ENCODE peak calls at places on chromosome 11, in eight cellular contexts. D is fibroblast of lung, V is PC-9, I is cardiac muscle cell, E is A549, T is GM10248, Y is RWPE1, Z is neural crest cell. X is an unnamed sample.

GRCh38 chr11:45091563-45092392 is 54.7 kb upstream of the PRDM11 start:
- DNase-seq in D (peak), V (peak), I (peak), E (no peak), T (no peak), Y (no peak), Z (no peak), X (no peak)

GRCh38 chr11:114296979-114297372 is 777 bp downstream of the NNMT start:
- DNase-seq in D (no peak), V (no peak), I (no peak), E (no peak), T (no peak), Y (no peak), Z (no peak), X (no peak)

GRCh38 chr11:1935156-1936071 is 11.7 kb upstream of the MRPL23 start:
- DNase-seq in D (no peak), V (no peak), I (no peak), E (no peak), T (no peak), Y (no peak), Z (no peak), X (peak)

GRCh38 chr11:114762437-114762836 is 84.1 kb downstream of the NXPE2 start:
- DNase-seq in D (peak), V (no peak), I (peak), E (peak), T (no peak), Y (peak), Z (peak), X (peak)

GRCh38 chr11:47415949-47416472 is 7.6 kb downstream of the SLC39A13 start:
- DNase-seq in D (peak), V (peak), I (no peak), E (peak), T (no peak), Y (peak), Z (no peak), X (no peak)

GRCh38 chr11:99422581-99423434 is 402.1 kb downstream of the CNTN5 start:
- DNase-seq in D (peak), V (no peak), I (no peak), E (no peak), T (no peak), Y (no peak), Z (no peak), X (no peak)

GRCh38 chr11:116336540-116336939 is 436.2 kb downstream of the BUD13 start:
- DNase-seq in D (no peak), V (no peak), I (no peak), E (no peak), T (no peak), Y (no peak), Z (no peak), X (no peak)

GRCh38 chr11:57638005-57638760 is 11.5 kb downstream of the YPEL4 start:
- DNase-seq in D (peak), V (no peak), I (peak), E (peak), T (peak), Y (peak), Z (peak), X (peak)

GRCh38 chr11:27717377-27717776 is 17.1 kb upstream of the BDNF start:
- DNase-seq in D (peak), V (no peak), I (no peak), E (peak), T (no peak), Y (no peak), Z (no peak), X (no peak)

GRCh38 chr11:60182546-60183330 is at the start of gene MS4A6A:
- DNase-seq in D (no peak), V (no peak), I (no peak), E (no peak), T (no peak), Y (no peak), Z (no peak), X (no peak)

GRCh38 chr11:67442504-67443398 is 525 bp downstream of the CORO1B start:
- DNase-seq in D (no peak), V (no peak), I (no peak), E (no peak), T (no peak), Y (no peak), Z (no peak), X (no peak)

GRCh38 chr11:87743002-87743401 is 432.2 kb downstream of the RAB38 start:
- DNase-seq in D (no peak), V (no peak), I (peak), E (no peak), T (no peak), Y (no peak), Z (no peak), X (no peak)

GRCh38 chr11:44470849-44471248 is 94.6 kb upstream of the CD82 start:
- DNase-seq in D (no peak), V (no peak), I (peak), E (no peak), T (no peak), Y (no peak), Z (no peak), X (no peak)

GRCh38 chr11:134762248-134763029 is 350.4 kb upstream of the B3GAT1 start:
- DNase-seq in D (no peak), V (no peak), I (no peak), E (no peak), T (peak), Y (no peak), Z (no peak), X (no peak)

GRCh38 chr11:102930451-102930850 is 25.1 kb downstream of the MMP13 start:
- DNase-seq in D (no peak), V (no peak), I (no peak), E (no peak), T (no peak), Y (no peak), Z (no peak), X (no peak)

GRCh38 chr11:16012125-16012751 is 344.1 kb downstream of the SOX6 start:
- DNase-seq in D (no peak), V (no peak), I (no peak), E (no peak), T (no peak), Y (no peak), Z (no peak), X (no peak)

GRCh38 chr11:43497144-43497543 is 138.4 kb downstream of the TTC17 start:
- DNase-seq in D (no peak), V (no peak), I (no peak), E (no peak), T (no peak), Y (no peak), Z (no peak), X (no peak)

GRCh38 chr11:93543292-93543977 is at the start of gene SMCO4:
- DNase-seq in D (peak), V (peak), I (peak), E (peak), T (peak), Y (peak), Z (peak), X (peak)

GRCh38 chr11:115051938-115052590 is 373.7 kb downstream of the NXPE2 start:
- DNase-seq in D (no peak), V (no peak), I (no peak), E (no peak), T (no peak), Y (no peak), Z (no peak), X (no peak)

GRCh38 chr11:4095509-4096230 is 1.1 kb downstream of the RRM1 start:
- DNase-seq in D (peak), V (peak), I (no peak), E (peak), T (no peak), Y (peak), Z (no peak), X (no peak)
- TF ChIP-seq CTCF in D (no peak), V (no peak), I (no peak), E (no peak), T (no peak), Y (no peak), Z (peak), X (no peak)

GRCh38 chr11:90594658-90595057 is 371.8 kb upstream of the CHORDC1 start:
- DNase-seq in D (no peak), V (no peak), I (peak), E (no peak), T (no peak), Y (no peak), Z (no peak), X (no peak)
- TF ChIP-seq CTCF in D (no peak), V (no peak), I (no peak), E (no peak), T (no peak), Y (no peak), Z (no peak), X (no peak)

GRCh38 chr11:65809496-65809895 is 22.6 kb downstream of the OVOL1 start:
- DNase-seq in D (no peak), V (no peak), I (no peak), E (no peak), T (no peak), Y (no peak), Z (no peak), X (no peak)

GRCh38 chr11:65806972-65807371 is 20.1 kb downstream of the OVOL1 start:
- DNase-seq in D (no peak), V (no peak), I (no peak), E (no peak), T (no peak), Y (no peak), Z (no peak), X (no peak)

GRCh38 chr11:65811764-65812475 is 21.8 kb upstream of the SNX32 start:
- DNase-seq in D (no peak), V (no peak), I (no peak), E (no peak), T (no peak), Y (no peak), Z (no peak), X (no peak)

GRCh38 chr11:65808744-65809341 is 22.0 kb downstream of the OVOL1 start:
- DNase-seq in D (no peak), V (no peak), I (no peak), E (no peak), T (no peak), Y (no peak), Z (no peak), X (no peak)

GRCh38 chr11:65810046-65810868 is 23.4 kb downstream of the OVOL1 start:
- DNase-seq in D (no peak), V (no peak), I (no peak), E (no peak), T (no peak), Y (no peak), Z (no peak), X (no peak)
- TF ChIP-seq CTCF in D (no peak), V (no peak), I (no peak), E (no peak), T (no peak), Y (no peak), Z (no peak), X (no peak)

GRCh38 chr11:126352163-126352562 is 3.3 kb upstream of the ST3GAL4 start:
- DNase-seq in D (no peak), V (no peak), I (no peak), E (no peak), T (no peak), Y (no peak), Z (no peak), X (no peak)
- TF ChIP-seq CTCF in D (no peak), V (no peak), I (no peak), E (no peak), T (no peak), Y (no peak), Z (no peak), X (no peak)

GRCh38 chr11:69436041-69436982 is 45.2 kb upstream of the LINC01488 start:
- DNase-seq in D (no peak), V (no peak), I (no peak), E (no peak), T (no peak), Y (no peak), Z (no peak), X (no peak)

GRCh38 chr11:69435161-69435990 is 46.1 kb upstream of the LINC01488 start:
- DNase-seq in D (no peak), V (no peak), I (no peak), E (no peak), T (no peak), Y (no peak), Z (no peak), X (no peak)

GRCh38 chr11:69438286-69438920 is 43.1 kb upstream of the LINC01488 start:
- DNase-seq in D (no peak), V (no peak), I (no peak), E (no peak), T (no peak), Y (no peak), Z (no peak), X (no peak)

GRCh38 chr11:69437876-69438205 is 43.6 kb upstream of the LINC01488 start:
- DNase-seq in D (no peak), V (no peak), I (no peak), E (no peak), T (no peak), Y (no peak), Z (no peak), X (no peak)

GRCh38 chr11:69437001-69437875 is 44.2 kb upstream of the LINC01488 start:
- DNase-seq in D (peak), V (peak), I (peak), E (peak), T (no peak), Y (peak), Z (no peak), X (peak)
- TF ChIP-seq CTCF in D (no peak), V (peak), I (no peak), E (no peak), T (no peak), Y (no peak), Z (no peak), X (peak)

DNA sequence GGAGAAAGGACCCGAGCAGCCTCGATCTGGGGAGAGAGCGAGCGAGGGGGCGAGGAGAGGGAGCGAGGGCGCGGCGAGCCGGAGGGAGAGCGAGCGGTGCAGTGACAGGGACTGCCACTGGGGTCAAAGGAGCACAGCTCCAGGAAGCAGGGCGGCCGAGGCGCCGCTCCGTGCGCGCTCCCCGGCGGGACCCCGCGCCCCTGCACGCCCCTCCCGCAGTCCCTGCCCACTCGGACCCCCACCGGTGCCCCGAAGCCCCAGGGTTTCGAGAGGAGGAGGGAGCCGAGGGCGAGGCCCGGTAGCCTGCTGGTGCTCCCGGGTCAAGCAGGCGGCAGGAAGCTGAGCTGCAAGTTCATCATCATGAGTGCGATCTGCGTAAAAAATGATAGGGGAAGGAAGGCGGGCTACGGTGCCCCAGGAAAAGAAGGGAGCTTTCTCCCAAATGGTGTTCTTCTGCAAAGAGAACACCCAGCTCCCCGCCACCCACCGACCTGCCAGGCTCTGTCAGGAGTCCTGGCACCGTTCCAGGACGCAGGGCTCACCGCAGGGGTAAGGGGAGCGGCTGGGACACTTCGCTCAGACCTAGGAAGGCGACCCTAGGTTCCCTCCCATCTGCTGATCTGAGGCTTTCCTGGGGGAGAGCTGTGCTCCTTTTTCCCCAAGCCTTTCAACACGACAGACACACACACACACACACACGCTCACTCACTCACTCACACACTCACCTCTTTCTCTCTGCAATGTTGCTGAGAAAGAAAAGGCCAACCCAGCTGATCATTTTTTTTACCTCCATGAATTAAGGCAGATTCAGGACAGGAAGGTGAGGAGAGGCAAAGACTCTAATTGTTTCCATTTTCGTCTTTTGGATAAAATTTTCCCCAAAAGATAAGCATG is at the start of gene MPPED2:
- DNase-seq in D (no peak), V (no peak), I (peak), E (peak), T (peak), Y (peak), Z (peak), X (peak)
- TF ChIP-seq CTCF in D (no peak), V (no peak), I (no peak), E (peak), T (peak), Y (no peak), Z (peak), X (peak)

DNA sequence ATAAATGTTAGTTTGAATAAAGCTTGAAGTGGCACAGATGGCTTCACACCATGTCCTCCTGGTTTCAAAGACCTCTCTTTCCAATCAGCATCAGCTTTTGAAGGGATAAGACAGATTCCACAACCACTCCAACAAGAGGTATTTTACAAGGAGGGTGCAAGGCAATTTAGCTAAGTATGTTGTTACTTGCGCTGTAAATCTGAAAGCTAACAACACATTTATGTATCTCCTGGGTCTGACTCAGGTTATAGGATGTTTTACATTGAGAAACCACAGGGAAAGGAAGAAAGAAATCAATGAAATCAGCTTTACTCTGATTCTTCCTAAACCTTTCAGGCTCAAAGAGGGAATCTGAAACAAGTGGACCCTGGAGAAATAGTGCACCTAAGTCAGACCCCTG is 12.1 kb downstream of the CWC15 start:
- DNase-seq in D (no peak), V (no peak), I (no peak), E (no peak), T (no peak), Y (no peak), Z (no peak), X (no peak)
- TF ChIP-seq CTCF in D (no peak), V (no peak), I (no peak), E (no peak), T (no peak), Y (no peak), Z (no peak), X (no peak)

X was measured in progenitor cell of endocrine pancreas.